ENCODE peak calls at places on chromosomes 2 and 18, in seven cellular contexts. S is mammary epithelial cell, B is fibroblast of lung, I is K562, Y is kidney epithelial cell, D is lower lobe of right lung, X is brain microvascular endothelial cell. V is an unnamed sample.

GRCh38 chr2:70785137-70785911 is 5.1 kb downstream of the FIGLA start:
- DNase-seq in S (no peak), B (peak; percentile 6), I (peak; percentile 66), Y (no peak), D (no peak), X (peak; percentile 12), V (peak; percentile 47)

GRCh38 chr18:58325521-58325908 is 281.5 kb downstream of the NEDD4L start:
- DNase-seq in S (no peak), B (peak; percentile 75), I (no peak), Y (no peak), D (no peak), X (no peak), V (no peak)

GRCh38 chr18:25725461-25725860 is 365.0 kb downstream of the SS18 start:
- DNase-seq in S (no peak), B (no peak), I (no peak), Y (no peak), D (no peak), X (no peak), V (no peak)

GRCh38 chr2:42214669-42215068 is 45.5 kb downstream of the EML4 start:
- DNase-seq in S (no peak), B (peak; percentile 53), I (no peak), Y (no peak), D (no peak), X (no peak), V (no peak)

GRCh38 chr2:17388790-17389189 is 129.4 kb downstream of the RAD51AP2 start:
- DNase-seq in S (peak; percentile 32), B (peak; percentile 37), I (no peak), Y (no peak), D (no peak), X (no peak), V (no peak)

GRCh38 chr2:64537991-64538390 is 13.9 kb downstream of the AFTPH start:
- DNase-seq in S (no peak), B (peak; percentile 36), I (no peak), Y (no peak), D (no peak), X (no peak), V (no peak)

GRCh38 chr2:2662847-2663356 is 331.8 kb upstream of the MYT1L start:
- DNase-seq in S (no peak), B (no peak), I (no peak), Y (no peak), D (no peak), X (no peak), V (no peak)

GRCh38 chr2:214395040-214395439 is 15.8 kb upstream of the VWC2L start:
- DNase-seq in S (no peak), B (no peak), I (no peak), Y (no peak), D (no peak), X (no peak), V (no peak)

GRCh38 chr2:178328037-178328436 is 122.9 kb downstream of the PRKRA start:
- DNase-seq in S (no peak), B (peak; percentile 48), I (no peak), Y (peak; percentile 19), D (no peak), X (peak; percentile 7), V (no peak)

GRCh38 chr18:69495841-69496533 is 95.3 kb downstream of the DOK6 start:
- DNase-seq in S (no peak), B (no peak), I (no peak), Y (no peak), D (no peak), X (no peak), V (no peak)

GRCh38 chr18:49520661-49521145 is 33.7 kb upstream of the C18orf32 start:
- DNase-seq in S (peak; percentile 21), B (peak; percentile 41), I (no peak), Y (no peak), D (no peak), X (no peak), V (no peak)

GRCh38 chr2:112198780-112199179 is 56.1 kb downstream of the ZC3H8 start:
- DNase-seq in S (peak; percentile 43), B (no peak), I (no peak), Y (no peak), D (no peak), X (no peak), V (no peak)

GRCh38 chr2:15893689-15894325 is 46.5 kb upstream of the MYCN start:
- DNase-seq in S (peak; percentile 80), B (no peak), I (no peak), Y (no peak), D (no peak), X (no peak), V (no peak)

GRCh38 chr2:198774576-198774975 is 683.2 kb downstream of the SATB2 start:
- DNase-seq in S (no peak), B (no peak), I (no peak), Y (no peak), D (no peak), X (no peak), V (no peak)

GRCh38 chr2:233451950-233452349 is 97.7 kb downstream of the DGKD start:
- DNase-seq in S (no peak), B (no peak), I (peak; percentile 53), Y (no peak), D (peak; percentile 14), X (no peak), V (no peak)

GRCh38 chr2:109383505-109384307 is 230.1 kb downstream of the SEPTIN10 start:
- DNase-seq in S (no peak), B (no peak), I (no peak), Y (no peak), D (no peak), X (no peak), V (peak; percentile 8)

GRCh38 chr2:14459927-14460326 is 172.6 kb upstream of the LRATD1 start:
- DNase-seq in S (no peak), B (no peak), I (no peak), Y (no peak), D (no peak), X (no peak), V (no peak)
- H3K4me3 ChIP-seq in S (no peak overlapping the region), B (no peak overlapping the region), I (no peak overlapping the region), Y (no peak overlapping the region), D (no peak overlapping the region), X (no peak overlapping the region), V (no peak overlapping the region)

GRCh38 chr2:136024185-136024584 is 38.8 kb upstream of the DARS1 start:
- DNase-seq in S (no peak), B (no peak), I (no peak), Y (no peak), D (no peak), X (no peak), V (no peak)
- TF ChIP-seq CTCF in S (no peak), B (no peak), I (no peak), Y (no peak), D (no peak), X (no peak), V (no peak)

DNA sequence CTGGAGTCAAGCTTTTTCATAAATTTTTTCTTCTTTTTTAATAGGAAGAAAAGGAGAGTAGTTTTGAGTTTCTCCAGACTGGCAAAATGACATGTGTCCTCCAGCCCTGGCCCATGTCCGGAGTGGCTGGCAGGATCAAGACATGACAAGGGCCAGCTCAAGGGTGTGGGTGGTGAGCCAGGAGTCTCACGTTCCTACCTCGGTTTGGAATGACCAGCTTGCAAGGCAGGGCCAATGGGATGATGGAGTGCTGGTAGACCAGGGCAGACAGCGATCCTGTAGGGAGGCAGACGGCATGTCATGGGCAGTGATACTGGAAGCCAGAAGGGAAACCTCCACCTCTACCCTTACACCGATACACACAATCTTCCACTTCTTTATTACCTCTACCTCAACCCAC is 190.6 kb downstream of the TNS1 start:
- DNase-seq in S (no peak), B (no peak), I (no peak), Y (no peak), D (no peak), X (no peak), V (no peak)
- H3K36me3 ChIP-seq in S (no peaks in the 10 kb centered on the region), B (peaks cover 40% of the 10 kb centered on the region), I (no peaks in the 10 kb centered on the region), Y (peaks cover 3% of the 10 kb centered on the region), D (peaks cover 96% of the 10 kb centered on the region), X (peaks cover 42% of the 10 kb centered on the region), V (no peaks in the 10 kb centered on the region)

GRCh38 chr2:119240311-119241204 is 16.9 kb downstream of the STEAP3 start:
- DNase-seq in S (peak; percentile 81), B (peak; percentile 80), I (peak; percentile 27), Y (no peak), D (peak; percentile 73), X (peak; percentile 70), V (peak; percentile 70)
- H3K4me3 ChIP-seq in S (no peak overlapping the region), B (no peak overlapping the region), I (no peak overlapping the region), Y (no peak overlapping the region), D (no peak overlapping the region), X (no peak overlapping the region), V (no peak overlapping the region)